ENCODE peak calls at places on chromosomes 3 and 15, in seven cellular contexts. H is uterus, Q is endothelial cell of umbilical vein, V is heart left ventricle, M is A549, Z is IMR-90, L is testis. C is an unnamed sample.

GRCh38 chr3:129505341-129505740 is 23.1 kb upstream of the RHO start:
- DNase-seq in M (no peak), Q (no peak), Z (no peak), V (no peak), L (no peak), H (no peak), C (no peak)

GRCh38 chr3:113626513-113627371 is 69.7 kb downstream of the USF3 start:
- DNase-seq in H (peak; percentile 37), L (peak; percentile 76), M (peak; percentile 72), Z (peak; percentile 58), Q (peak; percentile 64), V (peak; percentile 58), C (peak; percentile 44)

GRCh38 chr3:170038434-170039110 is 777 bp downstream of the GPR160 start:
- DNase-seq in V (no peak), Q (no peak), H (no peak), M (no peak), L (no peak), Z (no peak), C (peak; percentile 68)

GRCh38 chr3:195542261-195542660 is 864 bp downstream of the PPP1R2 start:
- DNase-seq in Z (no peak), Q (peak; percentile 58), M (no peak), H (no peak), L (no peak), V (no peak), C (no peak)

GRCh38 chr3:61199843-61200242 is 51.4 kb downstream of the FHIT start:
- DNase-seq in Z (no peak), V (no peak), H (no peak), Q (no peak), L (no peak), M (no peak), C (no peak)

GRCh38 chr3:111072016-111072891 is 638 bp downstream of the NECTIN3 start:
- DNase-seq in M (peak; percentile 7), Q (peak; percentile 37), Z (peak; percentile 25), H (peak; percentile 34), V (peak; percentile 33), L (peak; percentile 36), C (peak; percentile 48)

GRCh38 chr3:52405601-52406115 is 39.2 kb downstream of the SEMA3G start:
- DNase-seq in M (no peak), L (no peak), H (no peak), V (no peak), Q (no peak), Z (no peak), C (no peak)

GRCh38 chr15:78811825-78812183 is 540 bp upstream of the ADAMTS7 start:
- DNase-seq in Q (peak; percentile 18), H (no peak), M (no peak), Z (no peak), V (peak; percentile 40), L (peak; percentile 26), C (no peak)

GRCh38 chr15:76337047-76337738 is 620 bp downstream of the ISL2 start:
- DNase-seq in H (no peak), L (no peak), Q (peak; percentile 39), Z (peak; percentile 55), M (no peak), V (no peak), C (no peak)

GRCh38 chr3:44439499-44440295 is 37.8 kb downstream of the ZNF445 start:
- DNase-seq in H (peak; percentile 59), V (peak; percentile 80), L (peak; percentile 80), M (no peak), Z (peak; percentile 61), Q (peak; percentile 97), C (peak; percentile 72)

GRCh38 chr3:152021951-152022461 is 148.6 kb downstream of the SUCNR1 start:
- DNase-seq in Q (peak; percentile 88), V (no peak), H (no peak), M (peak; percentile 18), Z (peak; percentile 32), L (peak; percentile 41), C (no peak)

GRCh38 chr3:133211449-133211848 is 173.3 kb downstream of the TMEM108 start:
- DNase-seq in Z (no peak), V (no peak), Q (no peak), H (no peak), L (no peak), M (no peak), C (no peak)

GRCh38 chr3:190481779-190482178 is 32.1 kb upstream of the TMEM207 start:
- DNase-seq in Z (no peak), H (no peak), Q (no peak), L (no peak), M (no peak), V (no peak), C (no peak)

GRCh38 chr15:61050844-61051569 is 178.1 kb downstream of the RORA start:
- DNase-seq in L (no peak), Z (peak; percentile 31), M (no peak), V (no peak), Q (no peak), H (no peak), C (no peak)

GRCh38 chr15:51702710-51703109 is 21.4 kb downstream of the SCG3 start:
- DNase-seq in L (no peak), M (no peak), Q (no peak), H (no peak), Z (no peak), V (no peak), C (no peak)

GRCh38 chr3:56302417-56302816 is 165.8 kb downstream of the ERC2 start:
- DNase-seq in M (no peak), L (no peak), Q (peak; percentile 11), V (no peak), H (no peak), Z (no peak), C (no peak)

GRCh38 chr15:48177875-48178611 is at the start of gene MYEF2:
- DNase-seq in V (peak; percentile 70), L (peak; percentile 89), Z (peak; percentile 67), Q (peak; percentile 78), M (peak; percentile 44), H (peak; percentile 32), C (peak; percentile 71)

GRCh38 chr3:110646496-110646895 is 425.1 kb upstream of the NECTIN3 start:
- DNase-seq in V (no peak), Z (no peak), H (no peak), M (no peak), Q (no peak), L (no peak), C (no peak)

GRCh38 chr3:184460276-184460675 is 80.4 kb downstream of the CHRD start:
- DNase-seq in M (no peak), L (no peak), Q (no peak), V (no peak), H (no peak), Z (peak; percentile 24), C (no peak)

GRCh38 chr3:141237701-141238521 is 6.3 kb downstream of the PXYLP1 start:
- DNase-seq in Z (no peak), M (no peak), V (peak; percentile 89), Q (no peak), L (no peak), H (no peak), C (peak; percentile 87)

GRCh38 chr3:24242012-24242698 is 252.5 kb downstream of the THRB start:
- DNase-seq in L (no peak), Q (peak; percentile 97), V (no peak), H (no peak), Z (peak; percentile 45), M (no peak), C (peak; percentile 31)

GRCh38 chr15:80550219-80550909 is 144.7 kb upstream of the ABHD17C start:
- DNase-seq in Z (peak; percentile 98), H (no peak), V (no peak), M (no peak), Q (peak; percentile 18), L (no peak), C (no peak)

GRCh38 chr3:98657429-98657828 is 64.0 kb upstream of the CPOX start:
- DNase-seq in H (no peak), M (peak; percentile 8), V (no peak), L (no peak), Z (no peak), Q (no peak), C (peak; percentile 70)

GRCh38 chr3:186746008-186746407 is 28.8 kb downstream of the KNG1 start:
- DNase-seq in M (peak; percentile 76), L (peak; percentile 19), Q (peak; percentile 53), H (no peak), V (peak; percentile 40), Z (peak; percentile 67), C (peak; percentile 42)

DNA sequence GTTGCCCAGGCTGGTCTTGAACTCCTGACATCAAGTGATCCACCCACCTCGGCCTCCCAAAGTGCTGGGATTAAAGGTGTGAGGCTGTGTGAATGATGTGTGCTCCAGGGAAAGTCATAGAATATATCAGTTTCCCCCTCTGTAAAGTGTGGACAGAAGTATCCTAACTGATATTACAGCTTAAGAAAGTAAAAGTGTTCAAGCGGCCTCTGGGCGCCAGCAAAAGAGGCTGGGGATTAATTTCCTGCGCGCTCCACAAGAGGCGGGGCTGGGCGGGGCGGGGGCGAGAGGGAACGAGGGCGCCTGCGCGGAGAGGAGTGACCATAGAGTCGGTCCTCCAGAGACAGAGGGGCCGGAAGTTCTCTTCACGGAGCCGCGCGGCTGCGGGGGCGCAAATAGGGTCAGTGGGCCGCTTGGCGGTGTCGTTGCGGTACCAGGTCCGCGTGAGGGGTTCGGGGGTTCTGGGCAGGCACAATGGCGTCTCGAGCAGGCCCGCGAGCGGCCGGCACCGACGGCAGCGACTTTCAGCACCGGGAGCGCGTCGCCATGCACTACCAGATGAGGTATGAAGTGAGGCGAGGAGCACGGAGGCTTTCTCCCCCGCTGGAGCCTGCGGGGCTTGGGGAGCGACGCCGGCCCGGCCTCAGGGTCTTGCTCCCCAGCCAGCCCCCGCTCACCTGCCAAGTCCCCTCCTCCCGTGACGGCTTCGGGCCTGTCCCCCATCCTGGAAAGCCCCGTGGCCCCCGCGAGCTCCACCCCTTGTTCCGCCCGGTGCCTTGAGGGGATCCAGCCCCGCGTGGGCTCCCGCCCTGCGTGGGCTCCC is at the start of gene JAGN1:
- DNase-seq in M (peak; percentile 87), Z (peak; percentile 83), Q (peak; percentile 92), H (peak; percentile 93), V (peak; percentile 91), L (peak; percentile 94), C (peak; percentile 92)
- TF ChIP-seq POLR2A in M (peak; percentile 85), Z (peak; percentile 85), Q (peak; percentile 95), H (peak; percentile 93), V (peak; percentile 88), L (peak; percentile 27), C (no peak)

GRCh38 chr15:94855409-94856266 is 624.3 kb downstream of the MCTP2 start:
- DNase-seq in Z (no peak), L (peak; percentile 58), V (no peak), H (no peak), M (no peak), Q (no peak), C (no peak)
- TF ChIP-seq POLR2A in Z (no peak), L (no peak), V (no peak), H (no peak), M (no peak), Q (no peak), C (no peak)

DNA sequence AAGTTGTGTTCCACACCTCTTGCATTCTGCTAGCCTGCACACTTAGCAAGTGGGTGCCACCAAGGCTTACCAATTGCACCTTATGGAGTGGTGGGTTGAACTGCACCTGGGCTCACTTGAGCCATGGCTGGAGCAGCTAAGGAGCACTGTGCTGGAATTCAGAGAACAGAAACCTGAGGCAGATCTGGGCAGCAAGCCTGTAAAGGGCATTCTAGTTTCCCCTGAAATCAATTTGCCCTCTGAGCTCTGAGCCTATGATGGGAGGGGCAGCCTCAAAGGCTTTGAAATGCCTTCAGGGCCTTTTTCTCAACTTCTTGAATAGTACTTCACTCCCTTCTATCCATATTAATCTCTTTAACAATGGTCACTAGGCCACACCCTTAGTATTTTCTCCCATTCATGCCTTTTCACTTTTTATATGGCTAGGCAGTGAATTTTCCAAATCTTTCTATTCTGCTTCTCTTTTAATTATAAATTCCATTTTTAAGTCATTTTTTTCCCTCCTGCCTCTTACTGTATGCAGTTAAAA is 17.9 kb downstream of the BTLA start:
- DNase-seq in M (no peak), Q (no peak), L (no peak), V (no peak), H (no peak), Z (no peak), C (no peak)
- TF ChIP-seq POLR2A in M (no peak), Q (no peak), L (no peak), V (no peak), H (no peak), Z (no peak), C (no peak)

GRCh38 chr15:74804935-74805334 is 7.7 kb upstream of the LMAN1L start:
- DNase-seq in Z (no peak), L (no peak), V (no peak), M (no peak), H (no peak), Q (no peak), C (no peak)
- TF ChIP-seq POLR2A in Z (no peak), L (no peak), V (no peak), M (no peak), H (no peak), Q (no peak), C (no peak)

C was measured in stomach.